ENCODE peak calls at places on chromosomes 1 and 21, in five cellular contexts. T, J, W, H and K are unnamed samples. For H3K27me3, the result is how much of the 10 kb centered on the place peaks cover.

GRCh38 chr1:115706774-115707425 is 61.6 kb downstream of the CASQ2 start:
- DNase-seq in T (peak), J (no peak), W (peak), H (no peak), K (no peak)

GRCh38 chr1:177126267-177126666 is 38.2 kb downstream of the ASTN1 start:
- DNase-seq in T (no peak), J (no peak), W (no peak), H (no peak), K (no peak)

GRCh38 chr21:33430858-33431257 is 27.6 kb downstream of the IFNGR2 start:
- DNase-seq in T (no peak), J (peak), W (no peak), H (no peak), K (no peak)

GRCh38 chr21:26437326-26438009 is 135.6 kb downstream of the CYYR1 start:
- DNase-seq in T (no peak), J (no peak), W (no peak), H (no peak), K (no peak)

GRCh38 chr1:30360281-30360680 is 363.1 kb downstream of the MATN1 start:
- DNase-seq in T (no peak), J (peak), W (no peak), H (no peak), K (no peak)

GRCh38 chr1:175274368-175274767 is 81.8 kb upstream of the KIAA0040 start:
- DNase-seq in T (no peak), J (no peak), W (no peak), H (no peak), K (no peak)

GRCh38 chr21:16534408-16535099 is 804.8 kb downstream of the USP25 start:
- DNase-seq in T (no peak), J (peak), W (peak), H (no peak), K (peak)

GRCh38 chr21:15986277-15986676 is 256.5 kb downstream of the USP25 start:
- DNase-seq in T (no peak), J (no peak), W (no peak), H (no peak), K (no peak)

GRCh38 chr1:1001631-1002300 is 1.9 kb upstream of the HES4 start:
- DNase-seq in T (peak), J (peak), W (peak), H (peak), K (peak)

GRCh38 chr1:179867493-179868330 is 9.9 kb downstream of the TOR1AIP2 start:
- DNase-seq in T (no peak), J (no peak), W (peak), H (peak), K (peak)

GRCh38 chr1:11067716-11068495 is 8.1 kb upstream of the SRM start:
- DNase-seq in T (no peak), J (peak), W (no peak), H (no peak), K (no peak)

GRCh38 chr1:205750683-205751651 is 985 bp upstream of the NUCKS1 start:
- DNase-seq in T (peak), J (no peak), W (no peak), H (no peak), K (no peak)

GRCh38 chr1:201007481-201007880 is 16.0 kb downstream of the KIF21B start:
- DNase-seq in T (no peak), J (no peak), W (no peak), H (no peak), K (no peak)

GRCh38 chr1:114700026-114700600 is 4.8 kb upstream of the AMPD1 start:
- DNase-seq in T (no peak), J (no peak), W (no peak), H (no peak), K (no peak)

DNA sequence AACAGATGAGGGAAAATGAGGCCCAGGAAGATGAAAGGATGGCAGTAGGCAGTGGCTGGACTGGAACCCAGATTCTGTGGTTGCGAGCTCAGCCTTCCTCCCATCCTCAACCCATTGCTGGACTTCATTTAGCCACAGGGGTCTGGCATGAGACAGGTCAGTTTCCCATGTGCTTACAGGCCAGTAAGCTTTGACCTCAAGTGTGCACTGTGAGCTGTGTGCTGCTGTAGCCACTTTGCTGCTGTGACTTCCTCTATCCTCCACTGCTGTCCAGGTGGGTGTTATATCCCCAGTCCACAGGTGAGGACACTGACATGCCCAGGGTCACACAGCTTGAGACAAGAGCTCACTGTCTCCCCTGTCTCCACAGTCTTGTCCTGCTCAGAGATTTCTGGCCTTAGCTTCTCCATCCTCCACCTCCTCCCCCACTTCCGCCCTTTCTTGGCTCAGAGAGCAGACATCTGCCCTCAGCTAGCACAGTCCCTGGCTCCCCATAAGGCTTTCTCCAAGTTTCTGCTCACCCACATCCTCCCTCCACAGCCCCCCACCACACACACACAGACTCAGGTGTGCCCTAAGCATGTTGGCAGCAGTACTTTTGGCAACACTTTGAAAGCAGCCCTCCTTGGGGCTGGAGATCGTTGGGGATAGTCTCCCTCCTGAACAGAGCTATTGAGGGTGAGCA is 7.3 kb downstream of the IGSF21 start:
- DNase-seq in T (no peak), J (no peak), W (no peak), H (no peak), K (no peak)
- H3K27me3 ChIP-seq in T (under half), J (half or more), W (under half), H (under half), K (under half)

DNA sequence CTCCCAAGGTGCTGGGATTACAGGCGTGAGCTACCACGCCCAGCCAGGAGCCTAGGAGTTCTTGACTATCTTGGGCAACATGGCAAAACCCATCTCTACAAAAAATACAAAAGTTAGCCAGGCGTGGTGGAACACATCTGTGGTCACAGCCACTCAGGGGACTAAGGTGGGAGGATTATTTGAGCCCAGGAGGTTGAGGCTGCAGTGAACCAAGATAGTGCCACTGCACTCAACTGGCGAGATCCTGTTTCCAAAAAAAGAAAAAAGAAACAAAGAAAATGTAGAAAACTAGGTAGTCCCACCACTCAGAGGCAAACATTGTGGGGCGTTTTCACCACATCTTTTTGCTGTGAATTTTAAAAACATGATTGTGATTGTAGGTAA is 141.3 kb downstream of the ZZZ3 start:
- DNase-seq in T (no peak), J (no peak), W (no peak), H (no peak), K (no peak)
- H3K27ac ChIP-seq in T (no peak), J (no peak), W (no peak), H (no peak), K (no peak)

GRCh38 chr1:3386603-3387002 is 67.9 kb upstream of the ARHGEF16 start:
- DNase-seq in T (no peak), J (no peak), W (no peak), H (no peak), K (no peak)
- H3K27me3 ChIP-seq in T (under half), J (under half), W (under half), H (under half), K (under half)

DNA sequence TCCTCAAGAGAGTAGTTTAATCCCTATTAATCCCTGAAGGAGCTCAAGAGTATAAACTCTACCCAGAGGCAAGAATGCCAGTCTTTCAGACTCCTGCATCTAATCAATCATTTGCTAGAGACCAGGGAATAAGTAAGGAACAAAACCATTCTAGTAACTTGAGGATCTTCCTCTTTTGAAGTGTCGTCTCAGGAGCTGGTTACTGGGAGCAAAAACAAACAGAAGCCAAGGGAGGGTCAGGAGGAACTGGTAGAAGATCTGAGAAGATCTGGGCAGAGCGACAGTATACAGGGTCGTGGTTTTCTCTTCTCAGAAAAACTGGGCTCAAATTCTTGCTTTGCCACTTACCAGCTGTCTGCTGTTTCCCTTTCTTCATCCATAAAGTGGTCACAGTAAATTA is 69.3 kb downstream of the RPS6KA1 start:
- DNase-seq in T (no peak), J (no peak), W (no peak), H (no peak), K (no peak)
- H3K27ac ChIP-seq in T (no peak), J (no peak), W (no peak), H (no peak), K (no peak)

GRCh38 chr1:109483658-109484518 is at the start of gene ATXN7L2:
- DNase-seq in T (peak), J (peak), W (peak), H (peak), K (peak)

GRCh38 chr1:109482796-109483638 is 688 bp upstream of the ATXN7L2 start:
- DNase-seq in T (no peak), J (peak), W (no peak), H (no peak), K (peak)

GRCh38 chr1:109479901-109480300 is 3.8 kb upstream of the ATXN7L2 start:
- DNase-seq in T (no peak), J (no peak), W (no peak), H (no peak), K (no peak)

GRCh38 chr1:109482242-109482641 is 1.5 kb upstream of the ATXN7L2 start:
- DNase-seq in T (no peak), J (no peak), W (no peak), H (no peak), K (no peak)

GRCh38 chr1:109481646-109482045 is 2.1 kb upstream of the ATXN7L2 start:
- DNase-seq in T (no peak), J (no peak), W (no peak), H (no peak), K (no peak)
- H3K27me3 ChIP-seq in T (under half), J (under half), W (under half), H (under half), K (under half)

GRCh38 chr1:147611587-147611986 is 58.7 kb downstream of the ACP6 start:
- DNase-seq in T (no peak), J (no peak), W (no peak), H (no peak), K (no peak)
- H3K27ac ChIP-seq in T (no peak), J (no peak), W (no peak), H (no peak), K (no peak)

DNA sequence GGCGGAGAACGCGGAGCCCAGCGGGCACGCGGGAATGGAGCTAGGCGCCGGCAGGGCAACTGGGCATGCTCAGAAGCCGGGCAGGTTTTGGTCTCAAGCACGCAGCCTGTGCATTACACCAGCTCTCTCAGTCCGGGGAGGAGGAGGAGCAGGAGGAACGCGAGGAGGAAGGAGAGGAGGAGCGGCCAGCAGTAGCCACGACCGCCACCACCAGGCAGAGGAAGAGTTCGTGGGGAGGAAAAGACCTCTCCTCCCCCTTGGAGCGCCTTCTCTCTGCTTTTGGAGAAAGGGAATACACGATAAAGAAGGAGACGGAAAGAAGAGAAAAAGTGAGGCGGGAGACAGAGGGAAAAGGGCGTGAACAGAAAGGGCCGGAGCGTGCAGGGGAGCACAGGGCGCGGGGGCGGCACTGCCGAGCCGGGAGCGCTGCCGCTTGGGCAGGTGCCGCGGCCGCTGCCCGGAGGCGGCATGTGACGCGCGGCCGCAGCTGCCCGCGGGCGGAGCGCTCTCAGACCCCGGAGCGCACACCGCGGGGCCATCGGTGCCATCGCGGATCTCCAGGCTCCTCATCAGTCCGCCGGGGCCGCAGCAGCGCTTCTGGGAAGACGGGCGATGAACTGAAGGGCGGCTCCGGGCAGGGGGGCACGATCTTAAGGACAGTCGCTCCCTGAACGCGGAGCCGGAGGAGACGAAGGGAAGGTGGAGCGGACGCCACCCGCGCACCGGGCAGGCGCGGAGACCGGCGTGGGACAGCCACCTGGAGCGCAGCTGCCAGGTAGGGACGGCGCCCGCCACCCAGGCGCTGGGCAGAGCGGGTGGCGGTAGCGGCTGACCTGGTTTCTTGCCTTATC is at the start of gene CHRM3:
- DNase-seq in T (no peak), J (peak), W (peak), H (peak), K (peak)
- H3K27me3 ChIP-seq in T (under half), J (under half), W (under half), H (under half), K (under half)

GRCh38 chr1:172145231-172145651 is 275.2 kb upstream of the C1orf105 start:
- DNase-seq in T (no peak), J (no peak), W (no peak), H (no peak), K (no peak)
- H3K27ac ChIP-seq in T (no peak), J (peak), W (no peak), H (peak), K (peak)

DNA sequence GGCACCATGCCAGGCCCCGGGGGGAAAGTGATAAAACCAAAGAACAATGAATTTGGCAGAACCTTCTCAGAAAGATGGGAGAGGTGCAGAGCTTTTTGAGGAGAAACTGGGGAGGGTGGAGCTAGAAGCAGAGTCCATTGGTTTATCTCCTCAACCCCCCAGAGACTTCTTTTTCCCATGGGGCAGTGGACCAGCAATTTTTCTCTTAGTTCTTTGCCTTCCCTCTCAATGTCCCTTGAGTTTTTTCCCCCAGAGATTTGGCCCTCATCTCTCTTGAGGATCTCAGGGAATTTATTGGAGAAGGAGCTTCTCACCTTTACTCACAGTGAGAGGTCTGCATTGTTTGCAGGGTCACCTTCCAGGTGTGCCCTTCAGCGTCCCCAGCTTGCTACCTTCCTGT is 5.3 kb upstream of the ARHGEF11 start:
- DNase-seq in T (no peak), J (no peak), W (no peak), H (no peak), K (no peak)
- H3K27me3 ChIP-seq in T (under half), J (under half), W (under half), H (under half), K (under half)

GRCh38 chr1:44584167-44584566 is 90.1 kb downstream of the TMEM53 start:
- DNase-seq in T (no peak), J (no peak), W (no peak), H (peak), K (no peak)
- H3K27ac ChIP-seq in T (no peak), J (no peak), W (no peak), H (peak), K (no peak)